ENCODE peak calls at places on chromosome 7, in five cellular contexts. One of them, this sample, is unnamed.

GRCh38 chr7:20172736-20173334 is 44.3 kb downstream of the MACC1 start:
- DNase-seq in amniotic stem cell: no peak
- DNase-seq in CD8-positive, alpha-beta T cell: no peak
- DNase-seq in IMR-90: peak
- DNase-seq in OCI-M1: peak
- DNase-seq in this sample: peak

GRCh38 chr7:117019287-117019686 is 66.0 kb downstream of the ST7 start:
- DNase-seq in IMR-90: no peak
- DNase-seq in CD8-positive, alpha-beta T cell: no peak
- DNase-seq in amniotic stem cell: no peak
- DNase-seq in OCI-M1: no peak
- DNase-seq in this sample: no peak

GRCh38 chr7:19558527-19558926 is 150.3 kb downstream of the POLR1F start:
- DNase-seq in IMR-90: peak
- DNase-seq in amniotic stem cell: no peak
- DNase-seq in CD8-positive, alpha-beta T cell: no peak
- DNase-seq in OCI-M1: no peak
- DNase-seq in this sample: no peak

GRCh38 chr7:80199072-80199471 is 64.4 kb downstream of the GNAI1 start:
- DNase-seq in OCI-M1: no peak
- DNase-seq in amniotic stem cell: no peak
- DNase-seq in IMR-90: no peak
- DNase-seq in CD8-positive, alpha-beta T cell: no peak
- DNase-seq in this sample: no peak

GRCh38 chr7:154304740-154305679 is 252.8 kb downstream of the DPP6 start:
- DNase-seq in IMR-90: no peak
- DNase-seq in OCI-M1: no peak
- DNase-seq in amniotic stem cell: no peak
- DNase-seq in CD8-positive, alpha-beta T cell: no peak
- DNase-seq in this sample: no peak

GRCh38 chr7:34728156-34728555 is 70.1 kb downstream of the NPSR1 start:
- DNase-seq in OCI-M1: no peak
- DNase-seq in CD8-positive, alpha-beta T cell: no peak
- DNase-seq in amniotic stem cell: no peak
- DNase-seq in IMR-90: no peak
- DNase-seq in this sample: no peak

GRCh38 chr7:45631569-45631968 is 57.4 kb downstream of the ADCY1 start:
- DNase-seq in CD8-positive, alpha-beta T cell: no peak
- DNase-seq in OCI-M1: no peak
- DNase-seq in amniotic stem cell: no peak
- DNase-seq in IMR-90: no peak
- DNase-seq in this sample: no peak

GRCh38 chr7:38839846-38840245 is 69.1 kb downstream of the VPS41 start:
- DNase-seq in amniotic stem cell: no peak
- DNase-seq in OCI-M1: no peak
- DNase-seq in IMR-90: peak
- DNase-seq in CD8-positive, alpha-beta T cell: no peak
- DNase-seq in this sample: no peak

GRCh38 chr7:100208911-100209408 is 10.8 kb upstream of the PVRIG start:
- DNase-seq in OCI-M1: peak
- DNase-seq in IMR-90: no peak
- DNase-seq in CD8-positive, alpha-beta T cell: peak
- DNase-seq in amniotic stem cell: no peak
- DNase-seq in this sample: no peak

GRCh38 chr7:83426325-83426724 is 222.6 kb downstream of the SEMA3E start:
- DNase-seq in CD8-positive, alpha-beta T cell: no peak
- DNase-seq in OCI-M1: no peak
- DNase-seq in IMR-90: no peak
- DNase-seq in amniotic stem cell: no peak
- DNase-seq in this sample: no peak

GRCh38 chr7:33900501-33900900 is 4.8 kb upstream of the BMPER start:
- DNase-seq in IMR-90: peak
- DNase-seq in amniotic stem cell: no peak
- DNase-seq in CD8-positive, alpha-beta T cell: no peak
- DNase-seq in OCI-M1: no peak
- DNase-seq in this sample: no peak

GRCh38 chr7:37988721-37989650 is 68.5 kb downstream of the EPDR1 start:
- DNase-seq in IMR-90: no peak
- DNase-seq in CD8-positive, alpha-beta T cell: no peak
- DNase-seq in amniotic stem cell: no peak
- DNase-seq in OCI-M1: no peak
- DNase-seq in this sample: no peak

GRCh38 chr7:74401137-74401859 is 52.4 kb upstream of the GTF2IRD1 start:
- DNase-seq in amniotic stem cell: peak
- DNase-seq in CD8-positive, alpha-beta T cell: peak
- DNase-seq in OCI-M1: peak
- DNase-seq in IMR-90: peak
- DNase-seq in this sample: peak

GRCh38 chr7:74000489-74001149 is 27.4 kb upstream of the ELN start:
- DNase-seq in amniotic stem cell: no peak
- DNase-seq in IMR-90: peak
- DNase-seq in OCI-M1: no peak
- DNase-seq in CD8-positive, alpha-beta T cell: no peak
- DNase-seq in this sample: no peak

GRCh38 chr7:17552952-17553351 is 254.5 kb downstream of the AHR start:
- DNase-seq in IMR-90: no peak
- DNase-seq in OCI-M1: no peak
- DNase-seq in amniotic stem cell: no peak
- DNase-seq in CD8-positive, alpha-beta T cell: no peak
- DNase-seq in this sample: no peak

GRCh38 chr7:99679032-99679399 is 780 bp downstream of the CYP3A5 start:
- DNase-seq in amniotic stem cell: no peak
- DNase-seq in IMR-90: peak
- DNase-seq in CD8-positive, alpha-beta T cell: no peak
- DNase-seq in OCI-M1: peak
- DNase-seq in this sample: peak

GRCh38 chr7:108528183-108528712 is 2.3 kb upstream of the PNPLA8 start:
- DNase-seq in IMR-90: no peak
- DNase-seq in CD8-positive, alpha-beta T cell: no peak
- DNase-seq in OCI-M1: no peak
- DNase-seq in amniotic stem cell: no peak
- DNase-seq in this sample: no peak

GRCh38 chr7:77753173-77753572 is 45.1 kb downstream of the TMEM60 start:
- DNase-seq in CD8-positive, alpha-beta T cell: no peak
- DNase-seq in amniotic stem cell: no peak
- DNase-seq in IMR-90: no peak
- DNase-seq in OCI-M1: no peak
- DNase-seq in this sample: no peak

GRCh38 chr7:137544450-137545058 is 201.0 kb upstream of the PTN start:
- DNase-seq in IMR-90: peak
- DNase-seq in amniotic stem cell: no peak
- DNase-seq in CD8-positive, alpha-beta T cell: no peak
- DNase-seq in OCI-M1: no peak
- DNase-seq in this sample: no peak

GRCh38 chr7:45881759-45882464 is 6.4 kb upstream of the IGFBP1 start:
- DNase-seq in IMR-90: peak
- DNase-seq in amniotic stem cell: no peak
- DNase-seq in CD8-positive, alpha-beta T cell: no peak
- DNase-seq in OCI-M1: no peak
- DNase-seq in this sample: no peak

GRCh38 chr7:17307033-17307432 is 8.6 kb downstream of the AHR start:
- DNase-seq in OCI-M1: no peak
- DNase-seq in IMR-90: peak
- DNase-seq in amniotic stem cell: no peak
- DNase-seq in CD8-positive, alpha-beta T cell: no peak
- DNase-seq in this sample: no peak

GRCh38 chr7:99839560-99840011 is 11.8 kb downstream of the CYP3A43 start:
- DNase-seq in IMR-90: no peak
- DNase-seq in amniotic stem cell: no peak
- DNase-seq in CD8-positive, alpha-beta T cell: no peak
- DNase-seq in OCI-M1: peak
- DNase-seq in this sample: no peak

GRCh38 chr7:8436965-8437364 is 3.6 kb downstream of the NXPH1 start:
- DNase-seq in amniotic stem cell: no peak
- DNase-seq in OCI-M1: peak
- DNase-seq in IMR-90: no peak
- DNase-seq in CD8-positive, alpha-beta T cell: no peak
- DNase-seq in this sample: peak

GRCh38 chr7:97513326-97513725 is 218.6 kb upstream of the TAC1 start:
- DNase-seq in IMR-90: no peak
- DNase-seq in amniotic stem cell: no peak
- DNase-seq in CD8-positive, alpha-beta T cell: no peak
- DNase-seq in OCI-M1: peak
- DNase-seq in this sample: no peak

GRCh38 chr7:142808802-142809583 is 38.2 kb downstream of the PRSS2 start:
- DNase-seq in CD8-positive, alpha-beta T cell: peak
- DNase-seq in IMR-90: peak
- DNase-seq in amniotic stem cell: no peak
- DNase-seq in OCI-M1: no peak
- DNase-seq in this sample: no peak